ENCODE peak calls at places on chromosomes 11 and 22, in four cellular contexts. U, D, O and F are unnamed samples.

GRCh38 chr22:38452373-38453064 is 2.5 kb downstream of the KCNJ4 start:
- DNase-seq in U (no peak), D (no peak), O (no peak), F (no peak)

GRCh38 chr11:47433157-47433556 is 6.9 kb upstream of the PSMC3 start:
- DNase-seq in U (no peak), D (no peak), O (no peak), F (no peak)

GRCh38 chr11:89503422-89503821 is 12.2 kb upstream of the NOX4 start:
- DNase-seq in U (no peak), D (no peak), O (no peak), F (no peak)

GRCh38 chr11:68535098-68535497 is 74.5 kb downstream of the PPP6R3 start:
- DNase-seq in U (no peak), D (no peak), O (no peak), F (no peak)

GRCh38 chr11:72316984-72317383 is 73.0 kb upstream of the PHOX2A start:
- DNase-seq in U (no peak), D (no peak), O (no peak), F (no peak)

GRCh38 chr11:111944651-111945051 is 7.5 kb downstream of the DIXDC1 start:
- DNase-seq in U (no peak), D (no peak), O (no peak), F (no peak)

GRCh38 chr11:104060004-104060403 is 23.6 kb downstream of the DDI1 start:
- DNase-seq in U (no peak), D (no peak), O (no peak), F (no peak)

GRCh38 chr11:19933801-19934488 is 221.3 kb downstream of the NAV2 start:
- DNase-seq in U (no peak), D (no peak), O (no peak), F (no peak)

GRCh38 chr22:50308986-50309600 is 1.6 kb upstream of the PLXNB2 start:
- DNase-seq in U (no peak), D (no peak), O (no peak), F (no peak)

GRCh38 chr11:30741039-30741550 is 154.9 kb upstream of the MPPED2 start:
- DNase-seq in U (no peak), D (no peak), O (no peak), F (no peak)